ENCODE peak calls at places on chromosomes 3 and 15, in eight cellular contexts. One of them, this sample, is unnamed.

GRCh38 chr3:31103623-31104180 is 209.2 kb upstream of the GADL1 start:
- DNase-seq in H9: no peak
- DNase-seq in upper lobe of right lung: no peak
- DNase-seq in GM23248: no peak
- DNase-seq in GM23338: no peak
- DNase-seq in IMR-90: no peak
- DNase-seq in CD8-positive, alpha-beta memory T cell: no peak
- DNase-seq in spleen: no peak
- DNase-seq in this sample: no peak

GRCh38 chr15:40597024-40597423 is 3.0 kb downstream of the KNL1 start:
- DNase-seq in upper lobe of right lung: no peak
- DNase-seq in IMR-90: no peak
- DNase-seq in GM23338: no peak
- DNase-seq in GM23248: no peak
- DNase-seq in CD8-positive, alpha-beta memory T cell: no peak
- DNase-seq in spleen: no peak
- DNase-seq in H9: no peak
- DNase-seq in this sample: no peak

GRCh38 chr3:45795882-45796765 is at the start of gene SLC6A20:
- DNase-seq in CD8-positive, alpha-beta memory T cell: no peak
- DNase-seq in GM23338: peak; percentile 72
- DNase-seq in H9: peak; percentile 56
- DNase-seq in upper lobe of right lung: peak; percentile 73
- DNase-seq in GM23248: peak; percentile 29
- DNase-seq in IMR-90: no peak
- DNase-seq in spleen: no peak
- DNase-seq in this sample: no peak

GRCh38 chr3:129587061-129587460 is 19.4 kb downstream of the PLXND1 start:
- DNase-seq in GM23338: no peak
- DNase-seq in GM23248: peak; percentile 66
- DNase-seq in H9: no peak
- DNase-seq in IMR-90: no peak
- DNase-seq in CD8-positive, alpha-beta memory T cell: no peak
- DNase-seq in upper lobe of right lung: no peak
- DNase-seq in spleen: no peak
- DNase-seq in this sample: no peak

GRCh38 chr15:40452296-40453090 is 11.7 kb downstream of the BAHD1 start:
- DNase-seq in spleen: no peak
- DNase-seq in upper lobe of right lung: no peak
- DNase-seq in GM23248: no peak
- DNase-seq in GM23338: no peak
- DNase-seq in H9: no peak
- DNase-seq in IMR-90: no peak
- DNase-seq in CD8-positive, alpha-beta memory T cell: no peak
- DNase-seq in this sample: no peak

GRCh38 chr3:44208568-44208967 is 33.1 kb upstream of the TOPAZ1 start:
- DNase-seq in upper lobe of right lung: no peak
- DNase-seq in CD8-positive, alpha-beta memory T cell: no peak
- DNase-seq in IMR-90: no peak
- DNase-seq in GM23248: no peak
- DNase-seq in GM23338: no peak
- DNase-seq in spleen: no peak
- DNase-seq in H9: no peak
- DNase-seq in this sample: no peak

GRCh38 chr3:124360626-124361025 is 368.7 kb upstream of the ROPN1 start:
- DNase-seq in spleen: no peak
- DNase-seq in GM23248: no peak
- DNase-seq in CD8-positive, alpha-beta memory T cell: no peak
- DNase-seq in H9: peak; percentile 72
- DNase-seq in upper lobe of right lung: no peak
- DNase-seq in IMR-90: no peak
- DNase-seq in GM23338: peak; percentile 91
- DNase-seq in this sample: peak; percentile 29

GRCh38 chr3:144381607-144382006 is 410.0 kb downstream of the DIPK2A start:
- DNase-seq in CD8-positive, alpha-beta memory T cell: no peak
- DNase-seq in spleen: no peak
- DNase-seq in IMR-90: no peak
- DNase-seq in upper lobe of right lung: no peak
- DNase-seq in H9: no peak
- DNase-seq in GM23248: no peak
- DNase-seq in GM23338: no peak
- DNase-seq in this sample: no peak

GRCh38 chr3:85710490-85710889 is 751.7 kb downstream of the CADM2 start:
- DNase-seq in CD8-positive, alpha-beta memory T cell: no peak
- DNase-seq in IMR-90: peak; percentile 29
- DNase-seq in H9: no peak
- DNase-seq in spleen: no peak
- DNase-seq in GM23248: peak; percentile 22
- DNase-seq in upper lobe of right lung: no peak
- DNase-seq in GM23338: no peak
- DNase-seq in this sample: no peak

GRCh38 chr3:171056528-171056927 is 30.0 kb upstream of the SLC2A2 start:
- DNase-seq in upper lobe of right lung: no peak
- DNase-seq in spleen: no peak
- DNase-seq in H9: no peak
- DNase-seq in CD8-positive, alpha-beta memory T cell: no peak
- DNase-seq in IMR-90: peak; percentile 81
- DNase-seq in GM23338: no peak
- DNase-seq in GM23248: peak; percentile 73
- DNase-seq in this sample: no peak

GRCh38 chr3:186788482-186789370 is 5.3 kb downstream of the EIF4A2 start:
- DNase-seq in CD8-positive, alpha-beta memory T cell: no peak
- DNase-seq in IMR-90: no peak
- DNase-seq in GM23248: peak; percentile 13
- DNase-seq in upper lobe of right lung: no peak
- DNase-seq in H9: no peak
- DNase-seq in GM23338: no peak
- DNase-seq in spleen: no peak
- DNase-seq in this sample: no peak

GRCh38 chr15:55968923-55969322 is 24.5 kb downstream of the NEDD4 start:
- DNase-seq in H9: no peak
- DNase-seq in IMR-90: no peak
- DNase-seq in GM23248: no peak
- DNase-seq in spleen: no peak
- DNase-seq in upper lobe of right lung: no peak
- DNase-seq in CD8-positive, alpha-beta memory T cell: no peak
- DNase-seq in GM23338: no peak
- DNase-seq in this sample: no peak

GRCh38 chr15:99951471-99951870 is 218.2 kb upstream of the LYSMD4 start:
- DNase-seq in H9: no peak
- DNase-seq in upper lobe of right lung: no peak
- DNase-seq in CD8-positive, alpha-beta memory T cell: no peak
- DNase-seq in IMR-90: no peak
- DNase-seq in spleen: no peak
- DNase-seq in GM23248: no peak
- DNase-seq in GM23338: no peak
- DNase-seq in this sample: no peak

GRCh38 chr3:194471863-194472262 is 14.9 kb downstream of the ATP13A3 start:
- DNase-seq in H9: no peak
- DNase-seq in CD8-positive, alpha-beta memory T cell: no peak
- DNase-seq in upper lobe of right lung: no peak
- DNase-seq in IMR-90: no peak
- DNase-seq in GM23338: no peak
- DNase-seq in GM23248: no peak
- DNase-seq in spleen: no peak
- DNase-seq in this sample: no peak

GRCh38 chr15:56390739-56391267 is 25.6 kb downstream of the TEX9 start:
- DNase-seq in CD8-positive, alpha-beta memory T cell: no peak
- DNase-seq in upper lobe of right lung: no peak
- DNase-seq in H9: no peak
- DNase-seq in IMR-90: peak; percentile 5
- DNase-seq in GM23338: no peak
- DNase-seq in GM23248: no peak
- DNase-seq in spleen: no peak
- DNase-seq in this sample: no peak

GRCh38 chr3:183342824-183343223 is 85.6 kb downstream of the MCF2L2 start:
- DNase-seq in spleen: no peak
- DNase-seq in CD8-positive, alpha-beta memory T cell: no peak
- DNase-seq in IMR-90: no peak
- DNase-seq in H9: no peak
- DNase-seq in GM23248: no peak
- DNase-seq in upper lobe of right lung: no peak
- DNase-seq in GM23338: no peak
- DNase-seq in this sample: no peak

GRCh38 chr3:46944191-46944590 is 32.4 kb downstream of the CCDC12 start:
- DNase-seq in GM23248: no peak
- DNase-seq in upper lobe of right lung: no peak
- DNase-seq in CD8-positive, alpha-beta memory T cell: no peak
- DNase-seq in GM23338: peak; percentile 27
- DNase-seq in H9: no peak
- DNase-seq in IMR-90: no peak
- DNase-seq in spleen: peak; percentile 62
- DNase-seq in this sample: no peak

GRCh38 chr15:84112025-84112424 is 123.5 kb upstream of the GOLGA6L4 start:
- DNase-seq in spleen: no peak
- DNase-seq in CD8-positive, alpha-beta memory T cell: no peak
- DNase-seq in GM23248: no peak
- DNase-seq in H9: no peak
- DNase-seq in GM23338: no peak
- DNase-seq in IMR-90: peak; percentile 12
- DNase-seq in upper lobe of right lung: no peak
- DNase-seq in this sample: no peak

GRCh38 chr3:192408721-192409151 is 318.6 kb downstream of the FGF12 start:
- DNase-seq in GM23248: peak; percentile 0
- DNase-seq in CD8-positive, alpha-beta memory T cell: no peak
- DNase-seq in GM23338: peak; percentile 61
- DNase-seq in spleen: peak; percentile 70
- DNase-seq in H9: peak; percentile 71
- DNase-seq in IMR-90: no peak
- DNase-seq in upper lobe of right lung: no peak
- DNase-seq in this sample: no peak

GRCh38 chr3:129195731-129196256 is 12.1 kb upstream of the CNBP start:
- DNase-seq in IMR-90: peak; percentile 96
- DNase-seq in upper lobe of right lung: no peak
- DNase-seq in spleen: no peak
- DNase-seq in H9: no peak
- DNase-seq in GM23248: peak; percentile 97
- DNase-seq in CD8-positive, alpha-beta memory T cell: no peak
- DNase-seq in GM23338: no peak
- DNase-seq in this sample: no peak

GRCh38 chr3:44568561-44568960 is 13.6 kb downstream of the ZKSCAN7 start:
- DNase-seq in CD8-positive, alpha-beta memory T cell: no peak
- DNase-seq in upper lobe of right lung: no peak
- DNase-seq in spleen: no peak
- DNase-seq in IMR-90: peak; percentile 84
- DNase-seq in GM23248: peak; percentile 43
- DNase-seq in GM23338: no peak
- DNase-seq in H9: no peak
- DNase-seq in this sample: no peak

GRCh38 chr3:155676252-155676981 is 68.5 kb downstream of the PLCH1 start:
- DNase-seq in GM23248: peak; percentile 89
- DNase-seq in GM23338: peak; percentile 36
- DNase-seq in upper lobe of right lung: no peak
- DNase-seq in spleen: no peak
- DNase-seq in IMR-90: peak; percentile 34
- DNase-seq in CD8-positive, alpha-beta memory T cell: no peak
- DNase-seq in H9: no peak
- DNase-seq in this sample: no peak

GRCh38 chr15:56821721-56822425 is 88.6 kb upstream of the ZNF280D start:
- DNase-seq in spleen: peak; percentile 78
- DNase-seq in GM23338: peak; percentile 69
- DNase-seq in GM23248: peak; percentile 74
- DNase-seq in IMR-90: peak; percentile 77
- DNase-seq in CD8-positive, alpha-beta memory T cell: no peak
- DNase-seq in upper lobe of right lung: no peak
- DNase-seq in H9: peak; percentile 59
- DNase-seq in this sample: peak; percentile 48

GRCh38 chr15:79213650-79214049 is 68.9 kb upstream of the ANKRD34C start:
- DNase-seq in H9: no peak
- DNase-seq in upper lobe of right lung: no peak
- DNase-seq in GM23248: no peak
- DNase-seq in GM23338: no peak
- DNase-seq in spleen: no peak
- DNase-seq in IMR-90: no peak
- DNase-seq in CD8-positive, alpha-beta memory T cell: no peak
- DNase-seq in this sample: no peak
- H3K27me3 ChIP-seq in H9: no peaks in the 10 kb centered on the region
- H3K27me3 ChIP-seq in upper lobe of right lung: peaks cover 42% of the 10 kb centered on the region
- H3K27me3 ChIP-seq in GM23248: no peaks in the 10 kb centered on the region
- H3K27me3 ChIP-seq in GM23338: no peaks in the 10 kb centered on the region
- H3K27me3 ChIP-seq in spleen: no peaks in the 10 kb centered on the region
- H3K27me3 ChIP-seq in IMR-90: peaks cover 10% of the 10 kb centered on the region
- H3K27me3 ChIP-seq in CD8-positive, alpha-beta memory T cell: peaks cover 11% of the 10 kb centered on the region
- H3K27me3 ChIP-seq in this sample: no peaks in the 10 kb centered on the region

GRCh38 chr3:60448668-60449067 is 802.6 kb downstream of the FHIT start:
- DNase-seq in GM23248: no peak
- DNase-seq in IMR-90: no peak
- DNase-seq in CD8-positive, alpha-beta memory T cell: no peak
- DNase-seq in GM23338: no peak
- DNase-seq in H9: no peak
- DNase-seq in spleen: no peak
- DNase-seq in upper lobe of right lung: no peak
- DNase-seq in this sample: no peak
- H3K27me3 ChIP-seq in GM23248: no peaks in the 10 kb centered on the region
- H3K27me3 ChIP-seq in IMR-90: no peaks in the 10 kb centered on the region
- H3K27me3 ChIP-seq in CD8-positive, alpha-beta memory T cell: no peaks in the 10 kb centered on the region
- H3K27me3 ChIP-seq in GM23338: no peaks in the 10 kb centered on the region
- H3K27me3 ChIP-seq in H9: no peaks in the 10 kb centered on the region
- H3K27me3 ChIP-seq in spleen: no peaks in the 10 kb centered on the region
- H3K27me3 ChIP-seq in upper lobe of right lung: no peaks in the 10 kb centered on the region
- H3K27me3 ChIP-seq in this sample: no peaks in the 10 kb centered on the region

GRCh38 chr15:96416218-96416933 is 85.9 kb downstream of the NR2F2 start:
- DNase-seq in upper lobe of right lung: no peak
- DNase-seq in GM23338: peak; percentile 74
- DNase-seq in GM23248: no peak
- DNase-seq in IMR-90: no peak
- DNase-seq in spleen: no peak
- DNase-seq in H9: peak; percentile 61
- DNase-seq in CD8-positive, alpha-beta memory T cell: no peak
- DNase-seq in this sample: no peak
- H3K27me3 ChIP-seq in upper lobe of right lung: peaks cover 98% of the 10 kb centered on the region
- H3K27me3 ChIP-seq in GM23338: peaks cover 98% of the 10 kb centered on the region
- H3K27me3 ChIP-seq in GM23248: peaks cover 100% of the 10 kb centered on the region
- H3K27me3 ChIP-seq in IMR-90: peaks cover 86% of the 10 kb centered on the region
- H3K27me3 ChIP-seq in spleen: peaks cover 3% of the 10 kb centered on the region
- H3K27me3 ChIP-seq in H9: peaks cover 88% of the 10 kb centered on the region
- H3K27me3 ChIP-seq in CD8-positive, alpha-beta memory T cell: peaks cover 6% of the 10 kb centered on the region
- H3K27me3 ChIP-seq in this sample: peaks cover 80% of the 10 kb centered on the region

GRCh38 chr15:65970937-65971740 is 101.8 kb downstream of the RAB11A start:
- DNase-seq in H9: no peak
- DNase-seq in IMR-90: peak; percentile 2
- DNase-seq in GM23248: no peak
- DNase-seq in spleen: no peak
- DNase-seq in upper lobe of right lung: no peak
- DNase-seq in GM23338: no peak
- DNase-seq in CD8-positive, alpha-beta memory T cell: no peak
- DNase-seq in this sample: no peak

GRCh38 chr15:65969865-65970832 is 100.9 kb downstream of the RAB11A start:
- DNase-seq in upper lobe of right lung: no peak
- DNase-seq in IMR-90: no peak
- DNase-seq in GM23338: no peak
- DNase-seq in GM23248: no peak
- DNase-seq in CD8-positive, alpha-beta memory T cell: no peak
- DNase-seq in spleen: peak; percentile 6
- DNase-seq in H9: no peak
- DNase-seq in this sample: no peak

DNA sequence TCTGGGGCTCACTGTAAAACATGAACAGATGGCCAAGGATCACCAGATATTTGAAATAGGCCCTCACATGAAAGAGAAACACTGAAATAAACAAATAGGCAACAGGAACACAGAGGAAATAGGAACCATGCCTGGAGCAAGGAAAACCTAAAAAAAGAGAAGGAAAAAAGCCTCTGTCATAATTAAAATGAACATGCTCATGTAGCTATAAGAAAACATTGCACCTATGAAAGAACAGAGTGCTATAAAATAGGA is 102.4 kb downstream of the RAB11A start:
- DNase-seq in CD8-positive, alpha-beta memory T cell: no peak
- DNase-seq in GM23248: no peak
- DNase-seq in upper lobe of right lung: no peak
- DNase-seq in spleen: no peak
- DNase-seq in IMR-90: no peak
- DNase-seq in H9: no peak
- DNase-seq in GM23338: no peak
- DNase-seq in this sample: no peak
- H3K27me3 ChIP-seq in CD8-positive, alpha-beta memory T cell: peaks cover 18% of the 10 kb centered on the region
- H3K27me3 ChIP-seq in GM23248: peaks cover 76% of the 10 kb centered on the region
- H3K27me3 ChIP-seq in upper lobe of right lung: peaks cover 10% of the 10 kb centered on the region
- H3K27me3 ChIP-seq in spleen: no peaks in the 10 kb centered on the region
- H3K27me3 ChIP-seq in IMR-90: peaks cover 47% of the 10 kb centered on the region
- H3K27me3 ChIP-seq in H9: no peaks in the 10 kb centered on the region
- H3K27me3 ChIP-seq in GM23338: no peaks in the 10 kb centered on the region
- H3K27me3 ChIP-seq in this sample: no peaks in the 10 kb centered on the region

This sample was measured in iPS DF 6.9.